ENCODE peak calls at places on chromosomes 6 and 20, in eight cellular contexts. One of them, this sample, is unnamed.
A peak's percentile ranks its signal among the peaks of the same experiment; 100 is the strongest.

GRCh38 chr20:48584391-48585249 is 243.2 kb downstream of the PREX1 start:
- DNase-seq in endothelial cell of umbilical vein: no peak
- DNase-seq in stomach: peak; percentile 55
- DNase-seq in GM12865: no peak
- DNase-seq in astrocyte of the cerebellum: no peak
- DNase-seq in sigmoid colon: peak; percentile 25
- DNase-seq in fibroblast of mammary gland: no peak
- DNase-seq in AG04450: no peak
- DNase-seq in this sample: no peak

GRCh38 chr20:5150226-5151076 is 23.6 kb downstream of the CDS2 start:
- DNase-seq in stomach: no peak
- DNase-seq in astrocyte of the cerebellum: no peak
- DNase-seq in endothelial cell of umbilical vein: no peak
- DNase-seq in AG04450: no peak
- DNase-seq in sigmoid colon: no peak
- DNase-seq in fibroblast of mammary gland: peak; percentile 77
- DNase-seq in GM12865: no peak
- DNase-seq in this sample: no peak

GRCh38 chr20:47963022-47963421 is 177.7 kb upstream of the SULF2 start:
- DNase-seq in endothelial cell of umbilical vein: no peak
- DNase-seq in GM12865: no peak
- DNase-seq in fibroblast of mammary gland: no peak
- DNase-seq in sigmoid colon: no peak
- DNase-seq in AG04450: no peak
- DNase-seq in stomach: no peak
- DNase-seq in astrocyte of the cerebellum: no peak
- DNase-seq in this sample: no peak

GRCh38 chr20:44598413-44599290 is 16.3 kb downstream of the PKIG start:
- DNase-seq in stomach: no peak
- DNase-seq in AG04450: no peak
- DNase-seq in fibroblast of mammary gland: no peak
- DNase-seq in astrocyte of the cerebellum: no peak
- DNase-seq in sigmoid colon: no peak
- DNase-seq in GM12865: peak; percentile 68
- DNase-seq in endothelial cell of umbilical vein: peak; percentile 71
- DNase-seq in this sample: no peak

GRCh38 chr6:116971959-116972358 is 94.9 kb downstream of the RFX6 start:
- DNase-seq in sigmoid colon: no peak
- DNase-seq in endothelial cell of umbilical vein: peak; percentile 37
- DNase-seq in fibroblast of mammary gland: peak; percentile 63
- DNase-seq in astrocyte of the cerebellum: peak; percentile 24
- DNase-seq in stomach: no peak
- DNase-seq in GM12865: peak; percentile 54
- DNase-seq in AG04450: no peak
- DNase-seq in this sample: peak; percentile 44

GRCh38 chr6:166046232-166046631 is 121.4 kb downstream of the TBXT start:
- DNase-seq in GM12865: no peak
- DNase-seq in sigmoid colon: no peak
- DNase-seq in stomach: no peak
- DNase-seq in endothelial cell of umbilical vein: peak; percentile 21
- DNase-seq in astrocyte of the cerebellum: peak; percentile 95
- DNase-seq in fibroblast of mammary gland: peak; percentile 91
- DNase-seq in AG04450: peak; percentile 95
- DNase-seq in this sample: no peak

GRCh38 chr20:24629668-24630067 is 160.2 kb downstream of the SYNDIG1 start:
- DNase-seq in GM12865: no peak
- DNase-seq in astrocyte of the cerebellum: no peak
- DNase-seq in sigmoid colon: no peak
- DNase-seq in fibroblast of mammary gland: no peak
- DNase-seq in endothelial cell of umbilical vein: no peak
- DNase-seq in AG04450: no peak
- DNase-seq in stomach: no peak
- DNase-seq in this sample: peak; percentile 82

GRCh38 chr20:63567382-63568169 is 6.5 kb downstream of the HELZ2 start:
- DNase-seq in stomach: peak; percentile 59
- DNase-seq in sigmoid colon: no peak
- DNase-seq in astrocyte of the cerebellum: no peak
- DNase-seq in GM12865: peak; percentile 87
- DNase-seq in AG04450: no peak
- DNase-seq in fibroblast of mammary gland: no peak
- DNase-seq in endothelial cell of umbilical vein: no peak
- DNase-seq in this sample: no peak

GRCh38 chr20:1391640-1392442 is 1.0 kb downstream of the FKBP1A start:
- DNase-seq in sigmoid colon: no peak
- DNase-seq in astrocyte of the cerebellum: no peak
- DNase-seq in AG04450: no peak
- DNase-seq in GM12865: peak; percentile 38
- DNase-seq in fibroblast of mammary gland: peak; percentile 76
- DNase-seq in stomach: no peak
- DNase-seq in endothelial cell of umbilical vein: peak; percentile 94
- DNase-seq in this sample: no peak

GRCh38 chr6:10385512-10386132 is 29.3 kb downstream of the TFAP2A start:
- DNase-seq in GM12865: no peak
- DNase-seq in sigmoid colon: no peak
- DNase-seq in endothelial cell of umbilical vein: no peak
- DNase-seq in astrocyte of the cerebellum: no peak
- DNase-seq in AG04450: no peak
- DNase-seq in fibroblast of mammary gland: no peak
- DNase-seq in stomach: no peak
- DNase-seq in this sample: no peak

GRCh38 chr20:6668546-6668945 is 98.9 kb upstream of the BMP2 start:
- DNase-seq in fibroblast of mammary gland: no peak
- DNase-seq in stomach: no peak
- DNase-seq in sigmoid colon: no peak
- DNase-seq in endothelial cell of umbilical vein: peak; percentile 20
- DNase-seq in AG04450: no peak
- DNase-seq in GM12865: no peak
- DNase-seq in astrocyte of the cerebellum: no peak
- DNase-seq in this sample: no peak

GRCh38 chr6:148364056-148364844 is 21.6 kb downstream of the SASH1 start:
- DNase-seq in stomach: no peak
- DNase-seq in fibroblast of mammary gland: peak; percentile 94
- DNase-seq in sigmoid colon: no peak
- DNase-seq in GM12865: no peak
- DNase-seq in AG04450: peak; percentile 13
- DNase-seq in astrocyte of the cerebellum: no peak
- DNase-seq in endothelial cell of umbilical vein: peak; percentile 97
- DNase-seq in this sample: no peak

GRCh38 chr6:101527467-101527866 is 134.0 kb downstream of the GRIK2 start:
- DNase-seq in fibroblast of mammary gland: no peak
- DNase-seq in sigmoid colon: no peak
- DNase-seq in stomach: no peak
- DNase-seq in AG04450: no peak
- DNase-seq in astrocyte of the cerebellum: no peak
- DNase-seq in GM12865: no peak
- DNase-seq in endothelial cell of umbilical vein: no peak
- DNase-seq in this sample: no peak

GRCh38 chr20:51570755-51571469 is 28.4 kb upstream of the NFATC2 start:
- DNase-seq in fibroblast of mammary gland: peak; percentile 48
- DNase-seq in astrocyte of the cerebellum: no peak
- DNase-seq in AG04450: no peak
- DNase-seq in sigmoid colon: no peak
- DNase-seq in endothelial cell of umbilical vein: peak; percentile 54
- DNase-seq in GM12865: no peak
- DNase-seq in stomach: no peak
- DNase-seq in this sample: no peak

GRCh38 chr20:49591217-49591865 is 23.4 kb upstream of the PTGIS start:
- DNase-seq in sigmoid colon: no peak
- DNase-seq in endothelial cell of umbilical vein: peak; percentile 46
- DNase-seq in GM12865: no peak
- DNase-seq in AG04450: no peak
- DNase-seq in fibroblast of mammary gland: no peak
- DNase-seq in stomach: no peak
- DNase-seq in astrocyte of the cerebellum: no peak
- DNase-seq in this sample: no peak

GRCh38 chr20:55273149-55273548 is 732.2 kb downstream of the CBLN4 start:
- DNase-seq in AG04450: no peak
- DNase-seq in GM12865: no peak
- DNase-seq in fibroblast of mammary gland: peak; percentile 86
- DNase-seq in endothelial cell of umbilical vein: no peak
- DNase-seq in astrocyte of the cerebellum: no peak
- DNase-seq in stomach: no peak
- DNase-seq in sigmoid colon: no peak
- DNase-seq in this sample: no peak

GRCh38 chr20:55266361-55266760 is 739.0 kb downstream of the CBLN4 start:
- DNase-seq in astrocyte of the cerebellum: no peak
- DNase-seq in GM12865: no peak
- DNase-seq in sigmoid colon: no peak
- DNase-seq in stomach: no peak
- DNase-seq in AG04450: no peak
- DNase-seq in fibroblast of mammary gland: no peak
- DNase-seq in endothelial cell of umbilical vein: no peak
- DNase-seq in this sample: no peak

GRCh38 chr20:55269913-55270312 is 735.4 kb downstream of the CBLN4 start:
- DNase-seq in sigmoid colon: no peak
- DNase-seq in astrocyte of the cerebellum: no peak
- DNase-seq in GM12865: no peak
- DNase-seq in AG04450: no peak
- DNase-seq in endothelial cell of umbilical vein: no peak
- DNase-seq in fibroblast of mammary gland: peak; percentile 65
- DNase-seq in stomach: no peak
- DNase-seq in this sample: no peak

GRCh38 chr20:55271370-55271769 is 733.9 kb downstream of the CBLN4 start:
- DNase-seq in AG04450: no peak
- DNase-seq in endothelial cell of umbilical vein: no peak
- DNase-seq in GM12865: no peak
- DNase-seq in sigmoid colon: no peak
- DNase-seq in fibroblast of mammary gland: peak; percentile 26
- DNase-seq in astrocyte of the cerebellum: no peak
- DNase-seq in stomach: no peak
- DNase-seq in this sample: no peak
- H3K4me3 ChIP-seq in AG04450: no peak overlapping the region
- H3K4me3 ChIP-seq in endothelial cell of umbilical vein: no peak overlapping the region
- H3K4me3 ChIP-seq in GM12865: no peak overlapping the region
- H3K4me3 ChIP-seq in sigmoid colon: no peak overlapping the region
- H3K4me3 ChIP-seq in fibroblast of mammary gland: no peak overlapping the region
- H3K4me3 ChIP-seq in astrocyte of the cerebellum: no peak overlapping the region
- H3K4me3 ChIP-seq in stomach: no peak overlapping the region
- H3K4me3 ChIP-seq in this sample: no peak overlapping the region

GRCh38 chr6:64945450-64945849 is 761.6 kb downstream of the EYS start:
- DNase-seq in astrocyte of the cerebellum: no peak
- DNase-seq in stomach: no peak
- DNase-seq in endothelial cell of umbilical vein: no peak
- DNase-seq in AG04450: no peak
- DNase-seq in GM12865: no peak
- DNase-seq in sigmoid colon: no peak
- DNase-seq in fibroblast of mammary gland: no peak
- DNase-seq in this sample: no peak
- TF ChIP-seq CTCF in astrocyte of the cerebellum: no peak
- TF ChIP-seq CTCF in stomach: no peak
- TF ChIP-seq CTCF in endothelial cell of umbilical vein: no peak
- TF ChIP-seq CTCF in AG04450: no peak
- TF ChIP-seq CTCF in GM12865: no peak
- TF ChIP-seq CTCF in sigmoid colon: no peak
- TF ChIP-seq CTCF in fibroblast of mammary gland: no peak
- TF ChIP-seq CTCF in this sample: no peak

GRCh38 chr6:26231006-26231587 is 133.9 kb upstream of the BTN3A2 start:
- DNase-seq in astrocyte of the cerebellum: no peak
- DNase-seq in fibroblast of mammary gland: no peak
- DNase-seq in sigmoid colon: no peak
- DNase-seq in AG04450: no peak
- DNase-seq in endothelial cell of umbilical vein: no peak
- DNase-seq in stomach: no peak
- DNase-seq in GM12865: no peak
- DNase-seq in this sample: no peak

GRCh38 chr6:26233608-26234420 is 131.2 kb upstream of the BTN3A2 start:
- DNase-seq in stomach: peak; percentile 58
- DNase-seq in AG04450: no peak
- DNase-seq in GM12865: peak; percentile 94
- DNase-seq in fibroblast of mammary gland: no peak
- DNase-seq in astrocyte of the cerebellum: no peak
- DNase-seq in endothelial cell of umbilical vein: peak; percentile 71
- DNase-seq in sigmoid colon: peak; percentile 76
- DNase-seq in this sample: no peak

GRCh38 chr6:26232950-26233607 is 131.9 kb upstream of the BTN3A2 start:
- DNase-seq in endothelial cell of umbilical vein: peak; percentile 26
- DNase-seq in AG04450: no peak
- DNase-seq in stomach: no peak
- DNase-seq in fibroblast of mammary gland: no peak
- DNase-seq in astrocyte of the cerebellum: no peak
- DNase-seq in GM12865: peak; percentile 78
- DNase-seq in sigmoid colon: no peak
- DNase-seq in this sample: no peak

GRCh38 chr6:26230336-26230735 is 134.7 kb upstream of the BTN3A2 start:
- DNase-seq in astrocyte of the cerebellum: no peak
- DNase-seq in AG04450: no peak
- DNase-seq in sigmoid colon: no peak
- DNase-seq in GM12865: no peak
- DNase-seq in stomach: no peak
- DNase-seq in endothelial cell of umbilical vein: no peak
- DNase-seq in fibroblast of mammary gland: no peak
- DNase-seq in this sample: no peak

GRCh38 chr6:26232306-26232949 is 132.6 kb upstream of the BTN3A2 start:
- DNase-seq in stomach: no peak
- DNase-seq in GM12865: no peak
- DNase-seq in fibroblast of mammary gland: no peak
- DNase-seq in astrocyte of the cerebellum: no peak
- DNase-seq in sigmoid colon: no peak
- DNase-seq in AG04450: no peak
- DNase-seq in endothelial cell of umbilical vein: no peak
- DNase-seq in this sample: no peak
- H3K4me3 ChIP-seq in stomach: no peak overlapping the region
- H3K4me3 ChIP-seq in GM12865: peak overlapping the region; percentile 66
- H3K4me3 ChIP-seq in fibroblast of mammary gland: no peak overlapping the region
- H3K4me3 ChIP-seq in astrocyte of the cerebellum: no peak overlapping the region
- H3K4me3 ChIP-seq in sigmoid colon: peak overlapping the region; percentile 53
- H3K4me3 ChIP-seq in AG04450: no peak overlapping the region
- H3K4me3 ChIP-seq in endothelial cell of umbilical vein: no peak overlapping the region
- H3K4me3 ChIP-seq in this sample: no peak overlapping the region

GRCh38 chr6:33578588-33579011 is 1.5 kb downstream of the BAK1 start:
- DNase-seq in astrocyte of the cerebellum: no peak
- DNase-seq in fibroblast of mammary gland: no peak
- DNase-seq in sigmoid colon: no peak
- DNase-seq in stomach: peak; percentile 46
- DNase-seq in AG04450: no peak
- DNase-seq in GM12865: peak; percentile 73
- DNase-seq in endothelial cell of umbilical vein: no peak
- DNase-seq in this sample: no peak
- TF ChIP-seq CTCF in astrocyte of the cerebellum: no peak
- TF ChIP-seq CTCF in fibroblast of mammary gland: no peak
- TF ChIP-seq CTCF in sigmoid colon: no peak
- TF ChIP-seq CTCF in stomach: no peak
- TF ChIP-seq CTCF in AG04450: no peak
- TF ChIP-seq CTCF in GM12865: no peak
- TF ChIP-seq CTCF in endothelial cell of umbilical vein: no peak
- TF ChIP-seq CTCF in this sample: no peak

GRCh38 chr20:37228656-37229055 is 33.0 kb downstream of the GHRH start:
- DNase-seq in fibroblast of mammary gland: no peak
- DNase-seq in AG04450: no peak
- DNase-seq in sigmoid colon: no peak
- DNase-seq in stomach: no peak
- DNase-seq in astrocyte of the cerebellum: no peak
- DNase-seq in GM12865: no peak
- DNase-seq in endothelial cell of umbilical vein: no peak
- DNase-seq in this sample: no peak
- H3K4me3 ChIP-seq in fibroblast of mammary gland: no peak overlapping the region
- H3K4me3 ChIP-seq in AG04450: no peak overlapping the region
- H3K4me3 ChIP-seq in sigmoid colon: no peak overlapping the region
- H3K4me3 ChIP-seq in stomach: no peak overlapping the region
- H3K4me3 ChIP-seq in astrocyte of the cerebellum: no peak overlapping the region
- H3K4me3 ChIP-seq in GM12865: no peak overlapping the region
- H3K4me3 ChIP-seq in endothelial cell of umbilical vein: no peak overlapping the region
- H3K4me3 ChIP-seq in this sample: no peak overlapping the region

This sample was measured in LNCaP clone FGC.